ENCODE peak calls at places on chromosomes 2 and 18, in seven cellular contexts. One of them, this sample, is unnamed. For H3K27me3, the result is how much of the 10 kb centered on the place peaks cover.

GRCh38 chr2:60503923-60504514 is 49.4 kb downstream of the BCL11A start:
- DNase-seq in right cardiac atrium: no peak
- DNase-seq in PC-9: no peak
- DNase-seq in left ventricle myocardium inferior: no peak
- DNase-seq in CD4-positive, alpha-beta T cell: no peak
- DNase-seq in cardiac muscle cell: no peak
- DNase-seq in thoracic aorta: no peak
- DNase-seq in this sample: no peak

GRCh38 chr2:38158361-38159128 is 82.6 kb upstream of the CYP1B1 start:
- DNase-seq in right cardiac atrium: peak
- DNase-seq in PC-9: no peak
- DNase-seq in left ventricle myocardium inferior: no peak
- DNase-seq in CD4-positive, alpha-beta T cell: no peak
- DNase-seq in cardiac muscle cell: no peak
- DNase-seq in thoracic aorta: no peak
- DNase-seq in this sample: no peak

GRCh38 chr2:234919711-234920110 is 32.1 kb upstream of the SH3BP4 start:
- DNase-seq in right cardiac atrium: no peak
- DNase-seq in PC-9: peak
- DNase-seq in left ventricle myocardium inferior: no peak
- DNase-seq in CD4-positive, alpha-beta T cell: no peak
- DNase-seq in cardiac muscle cell: no peak
- DNase-seq in thoracic aorta: no peak
- DNase-seq in this sample: no peak

GRCh38 chr2:79453918-79454317 is 58.9 kb upstream of the CTNNA2 start:
- DNase-seq in right cardiac atrium: no peak
- DNase-seq in PC-9: no peak
- DNase-seq in left ventricle myocardium inferior: no peak
- DNase-seq in CD4-positive, alpha-beta T cell: no peak
- DNase-seq in cardiac muscle cell: peak
- DNase-seq in thoracic aorta: no peak
- DNase-seq in this sample: no peak

GRCh38 chr2:145777297-145777696 is 1257.4 kb upstream of the ZEB2 start:
- DNase-seq in right cardiac atrium: no peak
- DNase-seq in PC-9: no peak
- DNase-seq in left ventricle myocardium inferior: no peak
- DNase-seq in CD4-positive, alpha-beta T cell: no peak
- DNase-seq in cardiac muscle cell: no peak
- DNase-seq in thoracic aorta: no peak
- DNase-seq in this sample: no peak

GRCh38 chr2:190663839-190664238 is 15.0 kb downstream of the NAB1 start:
- DNase-seq in right cardiac atrium: no peak
- DNase-seq in PC-9: no peak
- DNase-seq in left ventricle myocardium inferior: no peak
- DNase-seq in CD4-positive, alpha-beta T cell: no peak
- DNase-seq in cardiac muscle cell: no peak
- DNase-seq in thoracic aorta: no peak
- DNase-seq in this sample: no peak

GRCh38 chr18:68781224-68781623 is 16.7 kb upstream of the CCDC102B start:
- DNase-seq in right cardiac atrium: peak
- DNase-seq in PC-9: no peak
- DNase-seq in left ventricle myocardium inferior: no peak
- DNase-seq in CD4-positive, alpha-beta T cell: no peak
- DNase-seq in cardiac muscle cell: no peak
- DNase-seq in thoracic aorta: no peak
- DNase-seq in this sample: no peak

GRCh38 chr2:204664708-204665121 is 119.4 kb downstream of the PARD3B start:
- DNase-seq in right cardiac atrium: no peak
- DNase-seq in PC-9: no peak
- DNase-seq in left ventricle myocardium inferior: no peak
- DNase-seq in CD4-positive, alpha-beta T cell: no peak
- DNase-seq in cardiac muscle cell: peak
- DNase-seq in thoracic aorta: no peak
- DNase-seq in this sample: no peak

GRCh38 chr2:226247289-226248275 is 552.0 kb downstream of the IRS1 start:
- DNase-seq in right cardiac atrium: no peak
- DNase-seq in PC-9: no peak
- DNase-seq in left ventricle myocardium inferior: no peak
- DNase-seq in CD4-positive, alpha-beta T cell: no peak
- DNase-seq in cardiac muscle cell: no peak
- DNase-seq in thoracic aorta: no peak
- DNase-seq in this sample: no peak

GRCh38 chr18:10101293-10101701 is 187.5 kb downstream of the VAPA start:
- DNase-seq in right cardiac atrium: peak
- DNase-seq in PC-9: no peak
- DNase-seq in left ventricle myocardium inferior: no peak
- DNase-seq in CD4-positive, alpha-beta T cell: no peak
- DNase-seq in cardiac muscle cell: no peak
- DNase-seq in thoracic aorta: no peak
- DNase-seq in this sample: peak

GRCh38 chr2:23131066-23131575 is 253.9 kb upstream of the KLHL29 start:
- DNase-seq in right cardiac atrium: no peak
- DNase-seq in PC-9: no peak
- DNase-seq in left ventricle myocardium inferior: no peak
- DNase-seq in CD4-positive, alpha-beta T cell: no peak
- DNase-seq in cardiac muscle cell: no peak
- DNase-seq in thoracic aorta: no peak
- DNase-seq in this sample: no peak

GRCh38 chr2:188524519-188525113 is 232.9 kb downstream of the GULP1 start:
- DNase-seq in right cardiac atrium: peak
- DNase-seq in PC-9: peak
- DNase-seq in left ventricle myocardium inferior: no peak
- DNase-seq in CD4-positive, alpha-beta T cell: no peak
- DNase-seq in cardiac muscle cell: peak
- DNase-seq in thoracic aorta: no peak
- DNase-seq in this sample: no peak

GRCh38 chr18:13216092-13216582 is 2.4 kb upstream of the LDLRAD4 start:
- DNase-seq in right cardiac atrium: peak
- DNase-seq in PC-9: peak
- DNase-seq in left ventricle myocardium inferior: peak
- DNase-seq in CD4-positive, alpha-beta T cell: peak
- DNase-seq in cardiac muscle cell: peak
- DNase-seq in thoracic aorta: no peak
- DNase-seq in this sample: peak

GRCh38 chr2:38528008-38528442 is 74.7 kb downstream of the HNRNPLL start:
- DNase-seq in right cardiac atrium: peak
- DNase-seq in PC-9: peak
- DNase-seq in left ventricle myocardium inferior: peak
- DNase-seq in CD4-positive, alpha-beta T cell: no peak
- DNase-seq in cardiac muscle cell: peak
- DNase-seq in thoracic aorta: no peak
- DNase-seq in this sample: no peak

GRCh38 chr2:68839260-68839833 is 31.9 kb downstream of the BMP10 start:
- DNase-seq in right cardiac atrium: no peak
- DNase-seq in PC-9: peak
- DNase-seq in left ventricle myocardium inferior: no peak
- DNase-seq in CD4-positive, alpha-beta T cell: no peak
- DNase-seq in cardiac muscle cell: no peak
- DNase-seq in thoracic aorta: no peak
- DNase-seq in this sample: no peak

GRCh38 chr18:8800041-8800441 is 94.7 kb downstream of the MTCL1 start:
- DNase-seq in right cardiac atrium: no peak
- DNase-seq in PC-9: no peak
- DNase-seq in left ventricle myocardium inferior: no peak
- DNase-seq in CD4-positive, alpha-beta T cell: no peak
- DNase-seq in cardiac muscle cell: no peak
- DNase-seq in thoracic aorta: no peak
- DNase-seq in this sample: no peak

GRCh38 chr18:44309185-44309584 is 371.5 kb upstream of the SETBP1 start:
- DNase-seq in right cardiac atrium: no peak
- DNase-seq in PC-9: no peak
- DNase-seq in left ventricle myocardium inferior: no peak
- DNase-seq in CD4-positive, alpha-beta T cell: no peak
- DNase-seq in cardiac muscle cell: no peak
- DNase-seq in thoracic aorta: no peak
- DNase-seq in this sample: no peak

GRCh38 chr2:234075947-234076346 is 25.4 kb downstream of the SPP2 start:
- DNase-seq in right cardiac atrium: no peak
- DNase-seq in PC-9: no peak
- DNase-seq in left ventricle myocardium inferior: no peak
- DNase-seq in CD4-positive, alpha-beta T cell: no peak
- DNase-seq in cardiac muscle cell: no peak
- DNase-seq in thoracic aorta: no peak
- DNase-seq in this sample: no peak

GRCh38 chr2:28002181-28002580 is 111.7 kb downstream of the BABAM2 start:
- DNase-seq in right cardiac atrium: no peak
- DNase-seq in PC-9: no peak
- DNase-seq in left ventricle myocardium inferior: no peak
- DNase-seq in CD4-positive, alpha-beta T cell: no peak
- DNase-seq in cardiac muscle cell: no peak
- DNase-seq in thoracic aorta: no peak
- DNase-seq in this sample: no peak

GRCh38 chr2:100662866-100663265 is 100.1 kb downstream of the PDCL3 start:
- DNase-seq in right cardiac atrium: no peak
- DNase-seq in PC-9: no peak
- DNase-seq in left ventricle myocardium inferior: no peak
- DNase-seq in CD4-positive, alpha-beta T cell: no peak
- DNase-seq in cardiac muscle cell: no peak
- DNase-seq in thoracic aorta: no peak
- DNase-seq in this sample: no peak
- H3K27me3 ChIP-seq in right cardiac atrium: under half
- H3K27me3 ChIP-seq in PC-9: under half
- H3K27me3 ChIP-seq in left ventricle myocardium inferior: under half
- H3K27me3 ChIP-seq in CD4-positive, alpha-beta T cell: under half
- H3K27me3 ChIP-seq in cardiac muscle cell: under half
- H3K27me3 ChIP-seq in thoracic aorta: under half
- H3K27me3 ChIP-seq in this sample: under half

GRCh38 chr2:6971502-6971901 is 54.3 kb downstream of the RNF144A start:
- DNase-seq in right cardiac atrium: no peak
- DNase-seq in PC-9: no peak
- DNase-seq in left ventricle myocardium inferior: no peak
- DNase-seq in CD4-positive, alpha-beta T cell: no peak
- DNase-seq in cardiac muscle cell: no peak
- DNase-seq in thoracic aorta: no peak
- DNase-seq in this sample: no peak
- H3K27ac ChIP-seq in right cardiac atrium: no peak
- H3K27ac ChIP-seq in PC-9: no peak
- H3K27ac ChIP-seq in left ventricle myocardium inferior: no peak
- H3K27ac ChIP-seq in CD4-positive, alpha-beta T cell: no peak
- H3K27ac ChIP-seq in cardiac muscle cell: no peak
- H3K27ac ChIP-seq in thoracic aorta: no peak
- H3K27ac ChIP-seq in this sample: no peak

GRCh38 chr18:57353940-57354461 is 1.6 kb downstream of the ST8SIA3 start:
- DNase-seq in right cardiac atrium: peak
- DNase-seq in PC-9: no peak
- DNase-seq in left ventricle myocardium inferior: peak
- DNase-seq in CD4-positive, alpha-beta T cell: no peak
- DNase-seq in cardiac muscle cell: peak
- DNase-seq in thoracic aorta: no peak
- DNase-seq in this sample: no peak
- H3K27me3 ChIP-seq in right cardiac atrium: under half
- H3K27me3 ChIP-seq in PC-9: under half
- H3K27me3 ChIP-seq in left ventricle myocardium inferior: half or more
- H3K27me3 ChIP-seq in CD4-positive, alpha-beta T cell: half or more
- H3K27me3 ChIP-seq in cardiac muscle cell: half or more
- H3K27me3 ChIP-seq in thoracic aorta: under half
- H3K27me3 ChIP-seq in this sample: under half

DNA sequence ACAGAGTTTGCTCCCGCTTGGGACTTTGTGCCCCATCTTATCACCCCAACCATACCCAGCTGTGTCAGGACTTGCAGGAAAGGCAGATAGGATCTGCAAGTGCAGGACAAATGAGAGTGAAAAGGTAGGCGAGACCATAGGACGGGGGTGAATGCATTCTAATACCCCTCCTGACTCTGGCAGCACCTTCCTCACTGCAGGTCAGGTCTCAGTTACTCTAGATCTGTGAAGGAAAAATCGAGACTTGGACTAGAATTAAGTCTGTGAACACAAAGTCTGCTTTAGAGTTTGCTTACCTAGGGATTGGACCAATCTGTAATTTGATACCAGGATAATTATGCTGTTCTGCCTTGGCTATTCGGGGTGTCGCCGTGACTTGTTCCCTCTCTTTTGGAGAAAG is 19.7 kb downstream of the NT5DC4 start:
- DNase-seq in right cardiac atrium: no peak
- DNase-seq in PC-9: no peak
- DNase-seq in left ventricle myocardium inferior: no peak
- DNase-seq in CD4-positive, alpha-beta T cell: no peak
- DNase-seq in cardiac muscle cell: no peak
- DNase-seq in thoracic aorta: no peak
- DNase-seq in this sample: no peak
- H3K27ac ChIP-seq in right cardiac atrium: no peak
- H3K27ac ChIP-seq in PC-9: no peak
- H3K27ac ChIP-seq in left ventricle myocardium inferior: no peak
- H3K27ac ChIP-seq in CD4-positive, alpha-beta T cell: no peak
- H3K27ac ChIP-seq in cardiac muscle cell: no peak
- H3K27ac ChIP-seq in thoracic aorta: no peak
- H3K27ac ChIP-seq in this sample: no peak

DNA sequence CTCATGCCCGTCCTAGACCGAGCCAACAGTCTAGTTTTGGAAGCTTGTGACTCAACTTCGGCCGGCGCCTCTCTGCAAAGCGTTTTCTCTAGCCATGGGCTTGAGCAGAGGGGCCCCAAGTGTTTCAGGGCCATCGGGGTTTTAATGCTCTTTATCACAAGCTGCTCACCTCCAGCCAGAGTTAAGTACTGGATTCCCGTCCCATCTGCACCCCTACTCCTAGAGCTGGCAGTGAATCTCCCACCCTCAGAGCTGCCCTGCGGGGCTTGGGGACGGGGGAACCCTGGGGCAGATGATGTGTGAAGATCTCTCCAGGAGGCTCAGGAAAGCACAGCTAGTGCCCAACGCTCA is 7.3 kb downstream of the RAX start:
- DNase-seq in right cardiac atrium: no peak
- DNase-seq in PC-9: no peak
- DNase-seq in left ventricle myocardium inferior: no peak
- DNase-seq in CD4-positive, alpha-beta T cell: no peak
- DNase-seq in cardiac muscle cell: no peak
- DNase-seq in thoracic aorta: no peak
- DNase-seq in this sample: no peak
- H3K27me3 ChIP-seq in right cardiac atrium: under half
- H3K27me3 ChIP-seq in PC-9: under half
- H3K27me3 ChIP-seq in left ventricle myocardium inferior: under half
- H3K27me3 ChIP-seq in CD4-positive, alpha-beta T cell: half or more
- H3K27me3 ChIP-seq in cardiac muscle cell: half or more
- H3K27me3 ChIP-seq in thoracic aorta: under half
- H3K27me3 ChIP-seq in this sample: under half

DNA sequence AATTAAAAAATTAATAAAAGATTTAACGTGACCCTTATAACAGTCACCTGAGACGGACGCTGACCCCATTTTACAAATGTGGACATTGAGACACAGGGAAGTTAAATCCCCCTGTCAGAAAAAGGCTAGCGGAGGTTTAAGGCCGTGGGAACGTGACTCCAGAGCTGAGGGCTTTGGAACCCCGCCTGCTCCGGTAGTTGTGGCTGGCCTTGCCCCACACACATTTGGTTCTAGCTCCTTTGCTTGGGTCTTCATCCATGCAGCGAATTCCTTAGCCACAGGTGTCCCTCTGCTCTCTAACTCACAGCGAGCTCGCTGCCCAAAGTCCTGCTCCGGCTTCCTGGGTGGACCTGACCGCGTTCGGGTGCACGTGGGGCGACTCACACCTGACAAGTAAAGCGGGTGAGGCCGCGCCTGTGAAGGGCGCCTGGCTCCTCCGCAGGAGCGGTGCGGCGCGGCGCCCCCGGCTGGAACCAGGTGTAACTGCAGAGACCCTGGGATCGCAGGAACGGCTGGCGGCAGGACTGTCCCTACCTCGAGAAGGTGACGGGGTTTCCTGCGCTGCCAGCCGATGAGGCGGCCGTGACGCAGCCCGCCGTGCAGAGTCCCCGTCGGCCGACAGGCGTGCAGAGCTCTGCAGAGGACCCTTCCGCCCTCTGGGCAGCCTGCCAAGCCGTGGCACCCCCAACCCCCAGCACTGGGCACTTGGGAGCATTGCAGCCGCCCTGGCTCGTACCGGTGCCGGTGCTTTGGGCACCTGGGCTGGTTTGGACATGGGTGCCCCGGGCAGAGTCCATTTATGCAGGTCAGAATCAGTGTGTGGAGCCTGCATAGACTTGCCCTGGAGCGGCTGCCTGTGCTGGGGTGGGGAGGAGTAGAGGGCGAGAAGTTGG is 2.4 kb upstream of the PROC start:
- DNase-seq in right cardiac atrium: peak
- DNase-seq in PC-9: peak
- DNase-seq in left ventricle myocardium inferior: peak
- DNase-seq in CD4-positive, alpha-beta T cell: peak
- DNase-seq in cardiac muscle cell: peak
- DNase-seq in thoracic aorta: no peak
- DNase-seq in this sample: no peak
- H3K27ac ChIP-seq in right cardiac atrium: no peak
- H3K27ac ChIP-seq in PC-9: no peak
- H3K27ac ChIP-seq in left ventricle myocardium inferior: no peak
- H3K27ac ChIP-seq in CD4-positive, alpha-beta T cell: no peak
- H3K27ac ChIP-seq in cardiac muscle cell: no peak
- H3K27ac ChIP-seq in thoracic aorta: no peak
- H3K27ac ChIP-seq in this sample: no peak

This sample was measured in ascending aorta.